ENCODE peak calls at places on chromosomes 6 and 20, in eight cellular contexts. W, G, T, M, L, Y, Q and S are unnamed samples.

GRCh38 chr20:60046011-60046413 is 87.8 kb downstream of the CDH26 start:
- DNase-seq in L (no peak), M (no peak), T (peak), G (peak), W (no peak), Y (peak), Q (no peak), S (no peak)

GRCh38 chr6:139164001-139164400 is 29.1 kb downstream of the HECA start:
- DNase-seq in W (no peak), Q (no peak), T (no peak), M (no peak), G (no peak), Y (no peak), L (no peak), S (no peak)

GRCh38 chr20:21237956-21238355 is 65.2 kb upstream of the XRN2 start:
- DNase-seq in M (no peak), T (no peak), Q (no peak), L (no peak), W (no peak), G (peak), Y (peak), S (no peak)

GRCh38 chr20:22921595-22922421 is 113.3 kb upstream of the SSTR4 start:
- DNase-seq in T (no peak), Q (no peak), W (no peak), M (no peak), G (peak), L (no peak), Y (peak), S (no peak)

GRCh38 chr20:17895641-17896246 is 72.8 kb downstream of the SNX5 start:
- DNase-seq in L (peak), W (peak), T (peak), G (peak), Y (peak), Q (no peak), M (peak), S (peak)

GRCh38 chr20:35601021-35601973 is 14.3 kb upstream of the SPAG4 start:
- DNase-seq in W (peak), Q (peak), T (no peak), L (peak), Y (peak), G (peak), M (peak), S (peak)

GRCh38 chr6:167827062-167827587 is 414 bp downstream of the AFDN start:
- DNase-seq in T (no peak), Q (peak), W (no peak), G (no peak), M (peak), L (no peak), Y (peak), S (no peak)

GRCh38 chr6:48567016-48567415 is 456.0 kb upstream of the PTCHD4 start:
- DNase-seq in G (peak), L (no peak), Y (peak), W (no peak), Q (no peak), T (no peak), M (no peak), S (no peak)

GRCh38 chr6:116666869-116667268 is 1.7 kb downstream of the ZUP1 start:
- DNase-seq in W (peak), G (no peak), L (no peak), M (peak), Q (no peak), Y (no peak), T (no peak), S (no peak)

GRCh38 chr6:36114798-36115408 is 15.4 kb upstream of the MAPK13 start:
- DNase-seq in M (no peak), L (no peak), Y (no peak), T (no peak), G (no peak), Q (no peak), W (peak), S (no peak)